ENCODE peak calls at places on chromosome 22, in four cellular contexts. U, R, H and J are unnamed samples.

GRCh38 chr22:48332438-48333322 is 1495.0 kb downstream of the BRD1 start:
- DNase-seq in U (no peak), R (no peak), H (no peak), J (no peak)

GRCh38 chr22:19769393-19769715 is 8.8 kb downstream of the TBX1 start:
- DNase-seq in U (no peak), R (no peak), H (no peak), J (no peak)

GRCh38 chr22:19916006-19916405 is 25.6 kb upstream of the COMT start:
- DNase-seq in U (no peak), R (no peak), H (no peak), J (no peak)

GRCh38 chr22:27476729-27477128 is 324.8 kb downstream of the MN1 start:
- DNase-seq in U (no peak), R (no peak), H (no peak), J (no peak)

GRCh38 chr22:26922804-26923203 is 265.4 kb downstream of the MIAT start:
- DNase-seq in U (no peak), R (no peak), H (no peak), J (no peak)

GRCh38 chr22:19224985-19225384 is 46.4 kb upstream of the SLC25A1 start:
- DNase-seq in U (no peak), R (no peak), H (no peak), J (no peak)

GRCh38 chr22:40719599-40719998 is 40.3 kb downstream of the MCHR1 start:
- DNase-seq in U (no peak), R (no peak), H (no peak), J (no peak)

GRCh38 chr22:44024288-44024908 is at the start of gene PARVB:
- DNase-seq in U (peak), R (peak), H (no peak), J (no peak)

GRCh38 chr22:44127353-44127752 is 53.4 kb upstream of the PARVG start:
- DNase-seq in U (no peak), R (no peak), H (no peak), J (no peak)

GRCh38 chr22:37681556-37682049 is 4.5 kb upstream of the NOL12 start:
- DNase-seq in U (peak), R (peak), H (peak), J (peak)

GRCh38 chr22:27804683-27805297 is 3.2 kb upstream of the MN1 start:
- DNase-seq in U (peak), R (peak), H (no peak), J (peak)

GRCh38 chr22:33024626-33025025 is 33.6 kb downstream of the SYN3 start:
- DNase-seq in U (no peak), R (no peak), H (no peak), J (no peak)

GRCh38 chr22:41500303-41500702 is 31.4 kb downstream of the ACO2 start:
- DNase-seq in U (no peak), R (no peak), H (no peak), J (no peak)

GRCh38 chr22:48261706-48262105 is 1499.3 kb downstream of the TBC1D22A start:
- DNase-seq in U (no peak), R (peak), H (no peak), J (no peak)

GRCh38 chr22:25182131-25183110 is 17.2 kb upstream of the CRYBB3 start:
- DNase-seq in U (no peak), R (no peak), H (no peak), J (no peak)

GRCh38 chr22:48884292-48884691 is 943.4 kb downstream of the BRD1 start:
- DNase-seq in U (peak), R (no peak), H (no peak), J (no peak)

GRCh38 chr22:31753634-31754471 is at the start of gene DEPDC5:
- DNase-seq in U (peak), R (peak), H (peak), J (peak)

GRCh38 chr22:25702046-25702445 is 39.9 kb upstream of the MYO18B start:
- DNase-seq in U (no peak), R (peak), H (no peak), J (no peak)

GRCh38 chr22:48448821-48449220 is 1378.9 kb downstream of the BRD1 start:
- DNase-seq in U (no peak), R (no peak), H (no peak), J (no peak)

GRCh38 chr22:50673231-50674126 is 856 bp downstream of the SHANK3 start:
- DNase-seq in U (no peak), R (no peak), H (no peak), J (no peak)

GRCh38 chr22:49519117-49519737 is 308.4 kb downstream of the BRD1 start:
- DNase-seq in U (no peak), R (no peak), H (no peak), J (no peak)

GRCh38 chr22:27556371-27556770 is 245.2 kb downstream of the MN1 start:
- DNase-seq in U (no peak), R (no peak), H (no peak), J (no peak)

GRCh38 chr22:25201557-25202273 is 2.1 kb downstream of the CRYBB3 start:
- DNase-seq in U (no peak), R (no peak), H (no peak), J (no peak)

GRCh38 chr22:44159811-44160210 is 20.9 kb upstream of the PARVG start:
- DNase-seq in U (no peak), R (no peak), H (no peak), J (no peak)

GRCh38 chr22:25360891-25361645 is 141.6 kb downstream of the CRYBB2 start:
- DNase-seq in U (no peak), R (no peak), H (no peak), J (no peak)

GRCh38 chr22:40975346-40975745 is 24.2 kb downstream of the RBX1 start:
- DNase-seq in U (no peak), R (no peak), H (no peak), J (no peak)

GRCh38 chr22:26887456-26887855 is 230.1 kb downstream of the MIAT start:
- DNase-seq in U (no peak), R (no peak), H (no peak), J (no peak)

GRCh38 chr22:33472462-33473344 is 414.5 kb upstream of the SYN3 start:
- DNase-seq in U (no peak), R (peak), H (no peak), J (no peak)

GRCh38 chr22:33210129-33210784 is 152.1 kb upstream of the SYN3 start:
- DNase-seq in U (no peak), R (peak), H (no peak), J (no peak)

GRCh38 chr22:48920776-48921241 is 906.9 kb downstream of the BRD1 start:
- DNase-seq in U (no peak), R (no peak), H (no peak), J (peak)

GRCh38 chr22:32987081-32987631 is 71.0 kb downstream of the SYN3 start:
- DNase-seq in U (no peak), R (no peak), H (no peak), J (peak)

GRCh38 chr22:32644252-32645100 is 157.0 kb upstream of the TIMP3 start:
- DNase-seq in U (peak), R (no peak), H (peak), J (no peak)

GRCh38 chr22:50542416-50542927 is 3.2 kb upstream of the KLHDC7B start:
- DNase-seq in U (no peak), R (no peak), H (no peak), J (no peak)

GRCh38 chr22:20937031-20937793 is 20.0 kb downstream of the CRKL start:
- DNase-seq in U (no peak), R (no peak), H (no peak), J (no peak)

GRCh38 chr22:48262596-48263430 is 1500.4 kb downstream of the TBC1D22A start:
- DNase-seq in U (no peak), R (peak), H (no peak), J (no peak)

GRCh38 chr22:44068422-44069191 is 44.5 kb downstream of the PARVB start:
- DNase-seq in U (peak), R (no peak), H (no peak), J (no peak)

GRCh38 chr22:44019846-44020245 is 4.3 kb upstream of the PARVB start:
- DNase-seq in U (peak), R (no peak), H (no peak), J (no peak)

DNA sequence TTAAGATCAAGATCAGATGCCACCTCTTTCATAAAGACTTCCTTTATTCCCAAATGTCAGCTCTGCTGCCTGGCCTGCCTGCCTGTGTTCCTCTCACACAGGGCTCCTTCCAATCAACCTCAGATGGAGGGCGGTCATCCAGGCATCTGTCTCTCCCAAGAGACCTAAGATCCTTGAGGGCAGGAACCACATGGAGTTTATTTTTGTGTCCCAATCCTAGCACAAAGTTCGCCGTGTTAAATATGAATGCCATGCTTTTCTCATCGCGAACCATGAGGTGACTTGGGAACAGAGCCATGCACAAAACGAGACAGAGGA is 72.7 kb upstream of the ARFGAP3 start:
- DNase-seq in U (no peak), R (no peak), H (no peak), J (no peak)
- H3K27ac ChIP-seq in U (peak), R (no peak), H (no peak), J (no peak)

GRCh38 chr22:30312053-30312452 is 14.7 kb downstream of the TBC1D10A start:
- DNase-seq in U (no peak), R (no peak), H (no peak), J (no peak)

GRCh38 chr22:30315962-30316576 is 10.7 kb downstream of the TBC1D10A start:
- DNase-seq in U (no peak), R (no peak), H (no peak), J (no peak)

GRCh38 chr22:30314918-30315317 is 11.8 kb downstream of the TBC1D10A start:
- DNase-seq in U (no peak), R (no peak), H (peak), J (no peak)

GRCh38 chr22:30310881-30311771 is 15.6 kb downstream of the TBC1D10A start:
- DNase-seq in U (peak), R (no peak), H (no peak), J (peak)

DNA sequence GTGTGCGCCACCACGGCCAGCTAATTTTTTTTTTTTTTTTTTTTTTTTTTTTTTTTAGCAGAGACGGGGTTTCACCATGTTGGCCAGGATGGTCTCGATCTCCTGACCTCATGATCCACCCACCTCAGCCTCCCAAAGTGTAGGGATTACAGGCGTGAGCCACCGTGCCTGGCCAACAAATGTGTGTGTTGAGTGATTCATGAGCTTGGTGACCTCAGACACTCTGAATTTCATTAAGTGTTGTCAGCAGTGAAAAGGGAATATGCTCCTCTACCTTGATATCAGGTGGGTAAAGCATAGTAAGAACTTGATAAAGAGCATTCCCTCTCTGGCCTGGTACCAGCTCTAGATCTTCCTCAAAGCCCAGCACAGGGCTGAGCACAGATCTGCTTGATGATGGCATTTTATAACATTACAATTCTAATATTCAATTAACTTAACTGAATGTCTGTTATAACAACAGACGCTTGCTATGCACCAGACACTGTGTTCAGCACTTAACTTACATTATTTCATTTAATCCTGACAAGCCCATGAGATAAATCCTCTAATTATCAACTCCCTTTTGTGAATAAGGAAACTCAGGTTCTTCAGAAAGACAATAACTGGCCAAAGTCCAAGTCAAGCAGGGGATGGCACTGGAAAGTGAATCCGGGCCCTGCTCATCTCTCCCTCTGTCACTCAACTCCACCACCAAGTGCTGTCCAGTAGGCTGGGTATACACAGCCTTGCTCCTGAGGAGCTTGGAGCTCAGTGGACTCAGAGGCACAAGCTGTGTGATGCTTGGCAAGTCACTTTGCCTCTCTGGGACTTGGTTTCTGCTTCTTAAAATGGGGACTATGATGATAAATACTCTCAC is 13.0 kb downstream of the TBC1D10A start:
- DNase-seq in U (no peak), R (no peak), H (no peak), J (no peak)
- H3K27ac ChIP-seq in U (peak), R (no peak), H (peak), J (no peak)

DNA sequence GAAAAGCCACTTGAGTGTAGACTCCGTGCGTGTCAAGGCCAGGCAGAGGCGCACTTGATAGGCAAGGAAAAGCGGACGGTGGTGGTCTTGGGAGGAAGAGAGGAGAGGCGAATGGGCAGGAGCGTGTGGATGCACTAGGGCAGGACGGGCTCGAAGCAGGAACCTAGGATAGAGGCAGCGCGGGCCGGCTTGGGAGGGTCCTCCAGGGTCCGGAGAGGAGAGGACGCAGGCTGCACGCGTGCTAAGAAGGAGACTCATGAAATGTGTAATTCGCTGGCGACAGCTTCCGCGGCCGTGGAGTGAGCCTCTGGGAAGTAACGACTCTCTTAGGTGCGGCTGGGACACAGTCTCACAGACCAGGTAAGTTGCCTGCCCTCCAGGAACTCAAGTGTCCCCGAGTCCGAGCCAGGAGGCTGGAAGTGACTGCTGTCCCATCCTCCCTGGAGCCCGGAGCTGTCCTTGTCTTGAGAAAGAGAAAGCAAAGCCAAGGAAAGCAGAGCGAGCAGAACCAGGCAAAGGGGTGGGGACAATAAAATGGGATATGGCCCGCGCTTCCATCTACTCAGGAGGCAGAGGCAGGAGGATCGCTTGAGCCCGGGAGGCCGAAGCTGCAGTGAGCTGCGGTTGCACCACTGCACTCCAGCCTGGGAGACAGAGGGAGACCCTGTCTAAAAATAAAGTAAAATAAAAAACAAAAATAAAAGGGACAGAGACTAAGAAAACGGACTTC is 824 bp upstream of the IL17RA start:
- DNase-seq in U (no peak), R (no peak), H (no peak), J (no peak)
- H3K27ac ChIP-seq in U (peak), R (no peak), H (peak), J (peak)

DNA sequence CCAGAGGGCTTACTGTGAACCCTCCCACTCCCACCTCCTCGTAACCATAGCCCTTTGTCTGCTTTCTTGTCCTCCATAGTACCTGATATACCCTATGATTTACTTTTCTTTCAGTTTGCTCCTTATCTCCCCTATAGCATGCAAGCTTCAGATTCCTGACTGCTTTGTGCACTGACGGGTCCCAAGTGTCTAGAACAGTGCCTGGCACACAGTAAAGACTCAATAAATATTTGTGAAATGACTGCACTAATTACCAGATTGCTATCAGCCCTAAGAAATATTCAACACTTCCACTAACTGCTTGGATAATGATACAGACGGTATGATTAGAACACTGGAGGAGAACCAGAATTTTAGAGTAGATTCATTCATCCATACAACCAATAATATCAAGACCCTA is 33.0 kb downstream of the ISX start:
- DNase-seq in U (no peak), R (no peak), H (no peak), J (no peak)
- H3K27ac ChIP-seq in U (no peak), R (no peak), H (no peak), J (no peak)

GRCh38 chr22:45272498-45272897 is 12.3 kb upstream of the UPK3A start:
- DNase-seq in U (no peak), R (no peak), H (no peak), J (no peak)
- H3K27ac ChIP-seq in U (peak), R (no peak), H (no peak), J (peak)

DNA sequence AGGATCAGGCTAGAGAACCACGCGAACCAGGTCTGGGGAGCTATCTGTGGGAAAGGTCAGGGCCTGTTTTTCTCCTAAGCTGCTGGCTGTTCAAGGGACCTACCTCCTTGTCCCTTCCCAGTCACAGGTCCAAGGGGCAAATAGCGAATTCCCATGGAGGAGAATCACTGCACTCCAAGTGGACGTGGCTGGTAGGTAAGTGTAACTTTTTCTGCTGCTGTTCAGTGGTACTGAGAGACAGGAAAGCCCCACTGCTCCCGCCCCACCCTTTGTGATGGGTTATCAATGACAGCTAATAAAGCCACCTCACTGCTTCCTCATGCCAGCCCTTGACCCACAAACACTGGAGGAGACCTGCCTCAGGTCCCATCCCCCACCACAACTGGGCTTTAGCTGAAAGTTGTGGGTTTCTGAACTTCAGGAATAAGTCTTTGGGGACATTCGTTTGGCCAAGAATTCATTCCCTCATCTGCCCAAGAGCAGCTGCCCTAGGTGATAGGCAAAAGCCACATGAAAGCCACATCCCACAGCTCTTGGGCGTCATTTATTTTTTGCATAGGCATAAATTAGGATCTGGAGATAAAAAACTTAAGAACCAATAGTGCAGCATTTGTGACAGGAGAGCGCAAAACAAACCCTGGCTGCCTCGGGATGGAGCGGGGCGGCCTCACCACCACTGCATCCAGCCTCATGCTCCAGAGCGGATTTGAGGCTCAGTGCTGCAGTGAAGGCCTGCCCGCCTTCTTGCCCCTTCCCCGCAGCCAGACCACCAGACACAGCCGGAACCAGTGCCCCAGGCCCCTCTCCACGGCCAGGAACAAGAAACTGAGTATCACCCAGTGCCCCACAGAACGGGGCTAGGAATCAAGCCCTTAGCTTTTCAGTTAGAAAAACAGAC is 21.3 kb downstream of the SUN2 start:
- DNase-seq in U (peak), R (no peak), H (no peak), J (no peak)
- H3K27ac ChIP-seq in U (peak), R (no peak), H (peak), J (peak)

DNA sequence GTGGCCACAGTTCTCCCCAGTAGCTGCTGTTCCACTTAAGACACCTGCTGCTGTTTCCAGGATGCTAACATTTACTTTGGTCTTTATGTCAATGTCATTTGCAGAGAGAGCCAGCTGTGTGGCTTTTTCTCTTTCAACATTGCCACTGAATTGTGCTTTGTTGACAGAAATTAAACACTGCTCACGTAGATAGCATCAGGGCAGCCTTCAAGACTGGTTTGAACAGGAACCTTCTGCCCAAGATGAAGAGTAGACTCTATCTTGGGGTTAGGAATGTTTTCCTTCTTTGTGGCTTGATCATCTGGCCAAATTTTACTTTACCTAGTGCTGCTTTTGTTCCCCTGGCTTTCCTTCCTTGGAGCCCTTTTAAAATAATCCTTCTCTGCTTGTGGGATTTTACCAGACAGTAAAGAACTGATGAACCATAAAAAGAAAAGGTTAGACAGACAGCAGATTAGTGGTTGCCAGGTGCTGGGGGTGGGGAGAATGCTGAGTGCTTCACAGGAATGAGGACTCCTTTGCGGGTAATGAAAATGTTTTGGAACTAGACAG is 22.6 kb upstream of the XBP1 start:
- DNase-seq in U (no peak), R (peak), H (no peak), J (no peak)
- H3K27ac ChIP-seq in U (no peak), R (peak), H (peak), J (no peak)